ENCODE peak calls at places on chromosome 9, in seven cellular contexts. P is GM23338, X is IMR-90, K is neural progenitor cell, V is hepatocyte, B is GM12878, R is keratinocyte. U is an unnamed sample. For H3K36me3, the result is how much of the 10 kb centered on the place peaks cover.

GRCh38 chr9:115643948-115644727 is 509.5 kb upstream of the PAPPA start:
- DNase-seq in P (no peak), X (no peak), K (no peak), V (no peak), B (no peak), R (no peak), U (no peak)

GRCh38 chr9:70006299-70006698 is 37.3 kb upstream of the MAMDC2 start:
- DNase-seq in P (no peak), X (peak), K (no peak), V (no peak), B (no peak), R (no peak), U (no peak)

GRCh38 chr9:89449261-89449671 is 48.6 kb downstream of the SEMA4D start:
- DNase-seq in P (no peak), X (no peak), K (no peak), V (no peak), B (no peak), R (no peak), U (no peak)

GRCh38 chr9:125536184-125537152 is 170.5 kb downstream of the MAPKAP1 start:
- DNase-seq in P (no peak), X (no peak), K (no peak), V (no peak), B (no peak), R (no peak), U (peak)

GRCh38 chr9:71683598-71684235 is 84.6 kb downstream of the CEMIP2 start:
- DNase-seq in P (peak), X (peak), K (peak), V (peak), B (no peak), R (peak), U (no peak)

GRCh38 chr9:37966443-37967271 is 62.7 kb upstream of the SLC25A51 start:
- DNase-seq in P (no peak), X (peak), K (no peak), V (peak), B (no peak), R (no peak), U (no peak)

GRCh38 chr9:892123-892522 is 50.6 kb downstream of the DMRT1 start:
- DNase-seq in P (peak), X (no peak), K (no peak), V (no peak), B (no peak), R (no peak), U (no peak)

GRCh38 chr9:88831783-88832407 is 159.4 kb upstream of the S1PR3 start:
- DNase-seq in P (peak), X (no peak), K (no peak), V (no peak), B (no peak), R (no peak), U (no peak)

GRCh38 chr9:95736370-95736769 is 139.1 kb upstream of the ERCC6L2 start:
- DNase-seq in P (peak), X (no peak), K (peak), V (no peak), B (no peak), R (no peak), U (no peak)

GRCh38 chr9:88942411-88942810 is 48.9 kb upstream of the S1PR3 start:
- DNase-seq in P (no peak), X (no peak), K (no peak), V (no peak), B (no peak), R (no peak), U (peak)

GRCh38 chr9:96293481-96293880 is 8.5 kb downstream of the HSD17B3 start:
- DNase-seq in P (peak), X (peak), K (no peak), V (no peak), B (no peak), R (no peak), U (no peak)

GRCh38 chr9:15293727-15294405 is 13.2 kb downstream of the TTC39B start:
- DNase-seq in P (no peak), X (no peak), K (no peak), V (no peak), B (no peak), R (no peak), U (no peak)

GRCh38 chr9:133103183-133103986 is 17.7 kb downstream of the RALGDS start:
- DNase-seq in P (peak), X (peak), K (peak), V (peak), B (no peak), R (no peak), U (peak)

GRCh38 chr9:6076856-6077255 is 61.4 kb upstream of the RANBP6 start:
- DNase-seq in P (no peak), X (peak), K (no peak), V (no peak), B (no peak), R (no peak), U (no peak)

GRCh38 chr9:73370053-73370452 is 218.4 kb downstream of the ANXA1 start:
- DNase-seq in P (no peak), X (no peak), K (no peak), V (no peak), B (no peak), R (peak), U (no peak)

GRCh38 chr9:21605489-21605931 is 123.4 kb upstream of the IFNE start:
- DNase-seq in P (no peak), X (peak), K (no peak), V (no peak), B (no peak), R (no peak), U (no peak)

GRCh38 chr9:98231770-98232478 is 23.5 kb downstream of the TBC1D2 start:
- DNase-seq in P (no peak), X (peak), K (no peak), V (peak), B (no peak), R (no peak), U (no peak)

GRCh38 chr9:69173891-69174644 is at the start of gene TJP2:
- DNase-seq in P (peak), X (peak), K (peak), V (peak), B (no peak), R (no peak), U (peak)

GRCh38 chr9:7936201-7936600 is 136.6 kb upstream of the DMAC1 start:
- DNase-seq in P (no peak), X (no peak), K (no peak), V (no peak), B (no peak), R (no peak), U (no peak)

GRCh38 chr9:94478755-94479730 is 75.8 kb upstream of the PCAT7 start:
- DNase-seq in P (no peak), X (no peak), K (no peak), V (no peak), B (no peak), R (no peak), U (no peak)

GRCh38 chr9:4366649-4367330 is 66.9 kb upstream of the GLIS3 start:
- DNase-seq in P (peak), X (peak), K (peak), V (peak), B (no peak), R (no peak), U (no peak)

GRCh38 chr9:2413196-2413840 is 208.3 kb upstream of the VLDLR start:
- DNase-seq in P (no peak), X (no peak), K (no peak), V (no peak), B (no peak), R (no peak), U (no peak)

GRCh38 chr9:121556580-121556979 is 56.9 kb upstream of the GGTA1 start:
- DNase-seq in P (no peak), X (peak), K (no peak), V (peak), B (no peak), R (no peak), U (peak)

GRCh38 chr9:98708933-98709911 is at the start of gene GABBR2:
- DNase-seq in P (peak), X (peak), K (peak), V (peak), B (no peak), R (no peak), U (no peak)

GRCh38 chr9:12195456-12195855 is 497.7 kb upstream of the TYRP1 start:
- DNase-seq in P (no peak), X (no peak), K (no peak), V (no peak), B (no peak), R (no peak), U (no peak)

GRCh38 chr9:112224401-112225289 is 49.5 kb upstream of the SUSD1 start:
- DNase-seq in P (no peak), X (peak), K (no peak), V (no peak), B (no peak), R (no peak), U (no peak)

GRCh38 chr9:116238225-116238624 is 84.6 kb downstream of the PAPPA start:
- DNase-seq in P (no peak), X (peak), K (no peak), V (no peak), B (no peak), R (peak), U (no peak)

GRCh38 chr9:5231212-5231611 is at the start of gene INSL4:
- DNase-seq in P (no peak), X (peak), K (no peak), V (no peak), B (no peak), R (no peak), U (no peak)

GRCh38 chr9:137111788-137112563 is 2.6 kb downstream of the DPP7 start:
- DNase-seq in P (no peak), X (no peak), K (no peak), V (no peak), B (no peak), R (no peak), U (no peak)

GRCh38 chr9:132451276-132451675 is 41.3 kb downstream of the CFAP77 start:
- DNase-seq in P (no peak), X (no peak), K (no peak), V (no peak), B (no peak), R (no peak), U (no peak)

GRCh38 chr9:86978413-86978812 is 31.1 kb upstream of the GAS1 start:
- DNase-seq in P (no peak), X (peak), K (no peak), V (no peak), B (no peak), R (no peak), U (no peak)

GRCh38 chr9:70933318-70933717 is 188.1 kb downstream of the TRPM3 start:
- DNase-seq in P (no peak), X (peak), K (no peak), V (no peak), B (no peak), R (no peak), U (no peak)

GRCh38 chr9:122845116-122845515 is 16.7 kb upstream of the PDCL start:
- DNase-seq in P (no peak), X (no peak), K (no peak), V (no peak), B (no peak), R (no peak), U (no peak)

GRCh38 chr9:122848256-122848943 is 20.0 kb upstream of the PDCL start:
- DNase-seq in P (no peak), X (no peak), K (no peak), V (no peak), B (no peak), R (no peak), U (no peak)

GRCh38 chr9:122846371-122847060 is 18.1 kb upstream of the PDCL start:
- DNase-seq in P (no peak), X (no peak), K (no peak), V (no peak), B (no peak), R (no peak), U (no peak)

GRCh38 chr9:122844137-122844536 is 15.7 kb upstream of the PDCL start:
- DNase-seq in P (no peak), X (no peak), K (no peak), V (no peak), B (no peak), R (no peak), U (no peak)

GRCh38 chr9:122849546-122849945 is 21.2 kb upstream of the PDCL start:
- DNase-seq in P (no peak), X (no peak), K (no peak), V (no peak), B (no peak), R (no peak), U (no peak)
- H3K36me3 ChIP-seq in P (half or more), X (under half), K (under half), V (under half), B (under half), R (under half), U (under half)

GRCh38 chr9:81687521-81688261 is 1.7 kb downstream of the TLE1 start:
- DNase-seq in P (peak), X (no peak), K (peak), V (peak), B (no peak), R (no peak), U (no peak)
- H2AFZ ChIP-seq in P (no peak), X (peak), K (no peak), V (peak), B (no peak), R (peak), U (peak)

GRCh38 chr9:128614728-128615127 is 41.9 kb downstream of the DYNC2I2 start:
- DNase-seq in P (no peak), X (no peak), K (no peak), V (no peak), B (no peak), R (no peak), U (no peak)
- H3K36me3 ChIP-seq in P (half or more), X (half or more), K (under half), V (under half), B (under half), R (under half), U (under half)

GRCh38 chr9:127225747-127226646 is 38.6 kb upstream of the GARNL3 start:
- DNase-seq in P (peak), X (peak), K (no peak), V (peak), B (no peak), R (no peak), U (no peak)
- H2AFZ ChIP-seq in P (peak), X (peak), K (no peak), V (no peak), B (peak), R (peak), U (no peak)

GRCh38 chr9:92709240-92709639 is 39.3 kb upstream of the IPPK start:
- DNase-seq in P (no peak), X (no peak), K (no peak), V (no peak), B (no peak), R (peak), U (no peak)

GRCh38 chr9:92709954-92710353 is 40.0 kb upstream of the IPPK start:
- DNase-seq in P (no peak), X (no peak), K (no peak), V (no peak), B (no peak), R (no peak), U (no peak)

GRCh38 chr9:92710368-92710767 is 40.4 kb upstream of the IPPK start:
- DNase-seq in P (no peak), X (no peak), K (no peak), V (no peak), B (no peak), R (no peak), U (no peak)

GRCh38 chr9:92706218-92706940 is 36.4 kb upstream of the IPPK start:
- DNase-seq in P (peak), X (no peak), K (peak), V (no peak), B (no peak), R (no peak), U (peak)

GRCh38 chr9:92707530-92707929 is 37.6 kb upstream of the IPPK start:
- DNase-seq in P (no peak), X (no peak), K (no peak), V (no peak), B (no peak), R (no peak), U (no peak)
- H3K36me3 ChIP-seq in P (under half), X (under half), K (under half), V (under half), B (under half), R (under half), U (under half)

GRCh38 chr9:78856144-78856543 is 559.2 kb downstream of the PSAT1 start:
- DNase-seq in P (no peak), X (peak), K (no peak), V (no peak), B (no peak), R (peak), U (no peak)
- H2AFZ ChIP-seq in P (no peak), X (peak), K (peak), V (no peak), B (no peak), R (no peak), U (no peak)

GRCh38 chr9:36517131-36517530 is 55.6 kb upstream of the MELK start:
- DNase-seq in P (no peak), X (no peak), K (no peak), V (no peak), B (no peak), R (no peak), U (no peak)
- H3K36me3 ChIP-seq in P (under half), X (under half), K (under half), V (under half), B (under half), R (under half), U (under half)

GRCh38 chr9:135522931-135523330 is 1.7 kb downstream of the LCN1 start:
- DNase-seq in P (peak), X (no peak), K (no peak), V (no peak), B (no peak), R (no peak), U (no peak)
- H2AFZ ChIP-seq in P (no peak), X (no peak), K (no peak), V (no peak), B (no peak), R (no peak), U (no peak)

DNA sequence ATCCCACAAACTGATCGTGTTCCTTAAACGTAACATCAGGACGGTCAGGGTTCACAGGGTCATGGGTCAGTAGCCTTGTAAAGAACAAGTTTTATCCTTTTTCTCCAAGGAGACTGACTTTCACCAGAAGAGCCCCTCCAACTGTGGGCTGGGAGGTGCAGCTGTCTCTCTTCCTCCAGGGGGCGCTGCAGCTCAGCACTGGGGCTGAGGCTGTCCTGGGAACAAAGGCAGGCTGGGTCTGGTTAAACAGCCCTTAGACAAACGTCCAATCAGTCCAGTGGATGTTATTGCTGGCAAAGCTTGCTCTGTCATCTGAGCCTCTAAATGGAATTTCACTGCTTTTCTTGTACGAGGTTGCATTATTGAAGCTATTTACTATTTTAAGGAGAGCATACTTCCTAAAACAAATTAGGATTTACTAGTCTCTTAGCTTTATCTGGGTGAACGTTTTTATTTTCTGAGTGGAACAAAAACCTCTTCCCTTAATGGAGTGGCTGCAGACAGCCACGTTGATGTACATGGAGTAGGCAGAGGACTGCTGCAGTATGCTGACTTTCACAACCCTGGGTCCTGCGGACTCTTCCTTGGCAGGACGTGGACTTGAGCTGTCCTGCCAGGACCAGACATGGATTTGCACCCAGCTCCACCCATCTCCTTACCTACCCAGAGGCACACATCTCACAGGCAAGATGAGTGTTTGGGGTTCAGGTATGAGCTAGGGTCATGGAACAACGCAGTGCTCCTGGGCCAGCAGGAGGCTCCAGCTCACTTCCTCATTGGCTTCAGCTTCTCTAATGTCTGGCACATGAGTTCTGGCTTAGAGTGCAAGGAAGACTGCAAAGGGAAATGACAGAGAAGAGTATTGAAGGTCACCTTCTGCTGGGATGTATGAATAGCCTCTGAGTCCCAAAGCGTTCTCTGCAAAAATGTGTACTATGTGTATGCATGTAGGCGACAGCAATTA is 7.8 kb downstream of the EXOSC2 start:
- DNase-seq in P (peak), X (peak), K (peak), V (peak), B (no peak), R (no peak), U (no peak)
- H3K36me3 ChIP-seq in P (half or more), X (under half), K (under half), V (under half), B (under half), R (under half), U (under half)

DNA sequence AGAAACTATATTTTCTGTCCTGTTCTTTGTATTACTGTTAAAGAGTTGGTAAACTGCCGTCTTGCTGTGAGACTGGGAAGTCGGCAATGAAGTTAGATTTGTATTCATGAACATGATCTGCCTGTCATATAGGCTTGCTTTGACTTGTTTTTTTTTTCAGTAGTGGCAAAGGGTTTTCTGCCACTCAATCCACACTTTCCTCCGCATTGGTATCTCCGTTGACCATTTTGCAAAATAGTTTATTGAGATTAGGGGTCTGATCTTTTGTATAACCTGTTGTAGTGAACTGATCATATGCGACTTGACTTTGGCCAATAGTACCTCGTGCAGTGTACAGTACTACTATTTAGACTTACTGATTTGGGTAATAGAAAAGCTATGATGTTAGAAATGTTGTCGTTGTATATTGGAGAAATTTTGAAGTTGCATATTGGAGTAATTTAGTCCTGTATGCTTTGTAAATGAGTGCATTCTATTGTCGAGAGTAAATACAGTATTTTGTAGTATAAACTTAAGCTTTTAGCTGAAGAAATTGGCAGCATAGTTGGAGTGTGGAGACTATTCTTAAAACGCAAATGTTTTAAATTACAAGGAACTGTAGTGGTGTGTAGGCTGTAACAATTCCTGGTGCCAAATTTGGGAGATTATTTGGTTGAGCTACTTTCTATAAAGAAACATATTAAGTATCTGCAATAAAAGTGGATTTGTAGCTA is 1.8 kb downstream of the DENND4C start:
- DNase-seq in P (no peak), X (peak), K (no peak), V (no peak), B (no peak), R (no peak), U (no peak)
- H2AFZ ChIP-seq in P (no peak), X (no peak), K (no peak), V (no peak), B (no peak), R (no peak), U (peak)